ENCODE peak calls at places on chromosomes 4 and X, in six cellular contexts. One of them, this sample, is unnamed.

GRCh38 chr4:23060776-23061175 is 368.0 kb downstream of the GBA3 start:
- DNase-seq in body of pancreas: no peak
- DNase-seq in tibial artery: no peak
- DNase-seq in mucosa of descending colon: no peak
- DNase-seq in pancreas: no peak
- DNase-seq in upper lobe of left lung: no peak
- DNase-seq in this sample: no peak

GRCh38 chrX:153725039-153725831 is 579 bp downstream of the ABCD1 start:
- DNase-seq in body of pancreas: peak
- DNase-seq in tibial artery: no peak
- DNase-seq in mucosa of descending colon: peak
- DNase-seq in pancreas: peak
- DNase-seq in upper lobe of left lung: no peak
- DNase-seq in this sample: no peak

GRCh38 chr4:89136525-89136924 is 25.2 kb downstream of the TIGD2 start:
- DNase-seq in body of pancreas: no peak
- DNase-seq in tibial artery: no peak
- DNase-seq in mucosa of descending colon: no peak
- DNase-seq in pancreas: no peak
- DNase-seq in upper lobe of left lung: no peak
- DNase-seq in this sample: no peak

GRCh38 chrX:110346681-110347080 is 12.0 kb upstream of the RTL9 start:
- DNase-seq in body of pancreas: peak
- DNase-seq in tibial artery: no peak
- DNase-seq in mucosa of descending colon: no peak
- DNase-seq in pancreas: no peak
- DNase-seq in upper lobe of left lung: no peak
- DNase-seq in this sample: peak

GRCh38 chr4:60865238-60865637 is 334.9 kb upstream of the ADGRL3 start:
- DNase-seq in body of pancreas: no peak
- DNase-seq in tibial artery: no peak
- DNase-seq in mucosa of descending colon: no peak
- DNase-seq in pancreas: no peak
- DNase-seq in upper lobe of left lung: no peak
- DNase-seq in this sample: peak

GRCh38 chrX:75154871-75155270 is 1.2 kb downstream of the ABCB7 start:
- DNase-seq in body of pancreas: no peak
- DNase-seq in tibial artery: no peak
- DNase-seq in mucosa of descending colon: no peak
- DNase-seq in pancreas: no peak
- DNase-seq in upper lobe of left lung: no peak
- DNase-seq in this sample: no peak

GRCh38 chr4:155604718-155605601 is 61.7 kb upstream of the GUCY1A1 start:
- DNase-seq in body of pancreas: peak
- DNase-seq in tibial artery: no peak
- DNase-seq in mucosa of descending colon: no peak
- DNase-seq in pancreas: no peak
- DNase-seq in upper lobe of left lung: no peak
- DNase-seq in this sample: peak

GRCh38 chr4:56619816-56620215 is 61.3 kb downstream of the HOPX start:
- DNase-seq in body of pancreas: no peak
- DNase-seq in tibial artery: no peak
- DNase-seq in mucosa of descending colon: no peak
- DNase-seq in pancreas: no peak
- DNase-seq in upper lobe of left lung: no peak
- DNase-seq in this sample: no peak

GRCh38 chrX:137568741-137569469 is 3.0 kb downstream of the ZIC3 start:
- DNase-seq in body of pancreas: no peak
- DNase-seq in tibial artery: no peak
- DNase-seq in mucosa of descending colon: no peak
- DNase-seq in pancreas: no peak
- DNase-seq in upper lobe of left lung: no peak
- DNase-seq in this sample: no peak

GRCh38 chr4:189088783-189089182 is 851.9 kb upstream of the FRG1 start:
- DNase-seq in body of pancreas: no peak
- DNase-seq in tibial artery: no peak
- DNase-seq in mucosa of descending colon: no peak
- DNase-seq in pancreas: no peak
- DNase-seq in upper lobe of left lung: no peak
- DNase-seq in this sample: no peak

GRCh38 chr4:111268769-111269414 is 646.0 kb upstream of the PITX2 start:
- DNase-seq in body of pancreas: no peak
- DNase-seq in tibial artery: no peak
- DNase-seq in mucosa of descending colon: no peak
- DNase-seq in pancreas: no peak
- DNase-seq in upper lobe of left lung: no peak
- DNase-seq in this sample: peak

GRCh38 chr4:176498857-176499256 is 179.1 kb downstream of the SPCS3 start:
- DNase-seq in body of pancreas: no peak
- DNase-seq in tibial artery: no peak
- DNase-seq in mucosa of descending colon: no peak
- DNase-seq in pancreas: no peak
- DNase-seq in upper lobe of left lung: no peak
- DNase-seq in this sample: peak

GRCh38 chr4:2441393-2442174 is 22.8 kb downstream of the CFAP99 start:
- DNase-seq in body of pancreas: peak
- DNase-seq in tibial artery: no peak
- DNase-seq in mucosa of descending colon: peak
- DNase-seq in pancreas: peak
- DNase-seq in upper lobe of left lung: peak
- DNase-seq in this sample: peak

GRCh38 chrX:13473666-13474516 is 95.5 kb upstream of the EGFL6 start:
- DNase-seq in body of pancreas: no peak
- DNase-seq in tibial artery: no peak
- DNase-seq in mucosa of descending colon: no peak
- DNase-seq in pancreas: no peak
- DNase-seq in upper lobe of left lung: no peak
- DNase-seq in this sample: peak

GRCh38 chr4:14387647-14388046 is 614.6 kb upstream of the CPEB2 start:
- DNase-seq in body of pancreas: no peak
- DNase-seq in tibial artery: no peak
- DNase-seq in mucosa of descending colon: no peak
- DNase-seq in pancreas: no peak
- DNase-seq in upper lobe of left lung: no peak
- DNase-seq in this sample: no peak

GRCh38 chr4:185624248-185624568 is 88.9 kb upstream of the PDLIM3 start:
- DNase-seq in body of pancreas: no peak
- DNase-seq in tibial artery: no peak
- DNase-seq in mucosa of descending colon: no peak
- DNase-seq in pancreas: no peak
- DNase-seq in upper lobe of left lung: no peak
- DNase-seq in this sample: no peak

GRCh38 chrX:153767674-153768055 is 3.6 kb downstream of the PLXNB3 start:
- DNase-seq in body of pancreas: no peak
- DNase-seq in tibial artery: no peak
- DNase-seq in mucosa of descending colon: peak
- DNase-seq in pancreas: no peak
- DNase-seq in upper lobe of left lung: no peak
- DNase-seq in this sample: no peak

GRCh38 chrX:109040057-109040456 is 303.7 kb upstream of the IRS4 start:
- DNase-seq in body of pancreas: no peak
- DNase-seq in tibial artery: no peak
- DNase-seq in mucosa of descending colon: no peak
- DNase-seq in pancreas: no peak
- DNase-seq in upper lobe of left lung: no peak
- DNase-seq in this sample: no peak

DNA sequence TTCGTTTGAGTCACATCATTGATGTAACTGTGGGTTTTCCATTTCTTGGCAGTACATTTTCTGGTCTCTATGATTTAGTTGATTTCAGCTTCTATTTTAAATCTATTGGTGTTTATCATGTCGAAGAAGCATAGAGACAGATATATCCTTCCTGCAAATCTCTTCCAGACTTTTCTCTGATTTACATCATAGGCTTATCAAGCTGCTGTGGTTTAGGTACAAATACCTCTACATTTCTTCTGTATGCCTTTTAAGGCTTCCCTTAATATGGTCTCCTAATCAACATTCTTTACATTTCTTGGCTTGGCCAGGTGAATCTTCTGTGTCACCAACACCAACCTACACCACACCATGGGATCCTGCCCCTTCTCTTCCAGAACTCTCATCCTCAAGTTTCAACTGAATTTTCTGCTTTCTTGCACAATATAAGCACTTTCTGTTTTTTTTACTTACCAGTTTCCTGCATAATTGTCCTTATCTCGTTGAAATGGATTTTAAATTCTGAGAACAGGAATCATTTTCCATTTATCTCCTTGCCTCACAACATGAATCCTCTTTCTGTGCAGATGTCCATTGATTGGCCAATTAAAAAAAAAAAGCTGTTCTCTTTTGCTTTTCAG is 626.9 kb downstream of the ANKRD50 start:
- DNase-seq in body of pancreas: no peak
- DNase-seq in tibial artery: no peak
- DNase-seq in mucosa of descending colon: no peak
- DNase-seq in pancreas: no peak
- DNase-seq in upper lobe of left lung: no peak
- DNase-seq in this sample: peak
- TF ChIP-seq CTCF in body of pancreas: no peak
- TF ChIP-seq CTCF in tibial artery: no peak
- TF ChIP-seq CTCF in mucosa of descending colon: no peak
- TF ChIP-seq CTCF in pancreas: no peak
- TF ChIP-seq CTCF in upper lobe of left lung: no peak
- TF ChIP-seq CTCF in this sample: no peak

GRCh38 chrX:130082244-130083106 is 27.8 kb downstream of the ELF4 start:
- DNase-seq in body of pancreas: no peak
- DNase-seq in tibial artery: peak
- DNase-seq in mucosa of descending colon: peak
- DNase-seq in pancreas: no peak
- DNase-seq in upper lobe of left lung: peak
- DNase-seq in this sample: no peak
- H3K4me3 ChIP-seq in body of pancreas: no peak
- H3K4me3 ChIP-seq in tibial artery: no peak
- H3K4me3 ChIP-seq in mucosa of descending colon: no peak
- H3K4me3 ChIP-seq in pancreas: no peak
- H3K4me3 ChIP-seq in upper lobe of left lung: peak
- H3K4me3 ChIP-seq in this sample: no peak

GRCh38 chr4:181308476-181309170 is 934.6 kb upstream of the TENM3 start:
- DNase-seq in body of pancreas: no peak
- DNase-seq in tibial artery: no peak
- DNase-seq in mucosa of descending colon: no peak
- DNase-seq in pancreas: no peak
- DNase-seq in upper lobe of left lung: no peak
- DNase-seq in this sample: no peak
- TF ChIP-seq CTCF in body of pancreas: no peak
- TF ChIP-seq CTCF in tibial artery: no peak
- TF ChIP-seq CTCF in mucosa of descending colon: no peak
- TF ChIP-seq CTCF in pancreas: no peak
- TF ChIP-seq CTCF in upper lobe of left lung: no peak
- TF ChIP-seq CTCF in this sample: no peak

GRCh38 chrX:21741378-21741777 is 16.5 kb downstream of the SMPX start:
- DNase-seq in body of pancreas: no peak
- DNase-seq in tibial artery: no peak
- DNase-seq in mucosa of descending colon: no peak
- DNase-seq in pancreas: no peak
- DNase-seq in upper lobe of left lung: no peak
- DNase-seq in this sample: no peak

GRCh38 chrX:21740329-21741274 is 17.3 kb downstream of the SMPX start:
- DNase-seq in body of pancreas: peak
- DNase-seq in tibial artery: peak
- DNase-seq in mucosa of descending colon: peak
- DNase-seq in pancreas: peak
- DNase-seq in upper lobe of left lung: no peak
- DNase-seq in this sample: no peak

GRCh38 chrX:21735753-21736127 is 22.2 kb downstream of the SMPX start:
- DNase-seq in body of pancreas: no peak
- DNase-seq in tibial artery: no peak
- DNase-seq in mucosa of descending colon: no peak
- DNase-seq in pancreas: no peak
- DNase-seq in upper lobe of left lung: no peak
- DNase-seq in this sample: no peak

GRCh38 chrX:21738950-21739287 is 19.0 kb downstream of the SMPX start:
- DNase-seq in body of pancreas: no peak
- DNase-seq in tibial artery: no peak
- DNase-seq in mucosa of descending colon: no peak
- DNase-seq in pancreas: no peak
- DNase-seq in upper lobe of left lung: no peak
- DNase-seq in this sample: no peak

DNA sequence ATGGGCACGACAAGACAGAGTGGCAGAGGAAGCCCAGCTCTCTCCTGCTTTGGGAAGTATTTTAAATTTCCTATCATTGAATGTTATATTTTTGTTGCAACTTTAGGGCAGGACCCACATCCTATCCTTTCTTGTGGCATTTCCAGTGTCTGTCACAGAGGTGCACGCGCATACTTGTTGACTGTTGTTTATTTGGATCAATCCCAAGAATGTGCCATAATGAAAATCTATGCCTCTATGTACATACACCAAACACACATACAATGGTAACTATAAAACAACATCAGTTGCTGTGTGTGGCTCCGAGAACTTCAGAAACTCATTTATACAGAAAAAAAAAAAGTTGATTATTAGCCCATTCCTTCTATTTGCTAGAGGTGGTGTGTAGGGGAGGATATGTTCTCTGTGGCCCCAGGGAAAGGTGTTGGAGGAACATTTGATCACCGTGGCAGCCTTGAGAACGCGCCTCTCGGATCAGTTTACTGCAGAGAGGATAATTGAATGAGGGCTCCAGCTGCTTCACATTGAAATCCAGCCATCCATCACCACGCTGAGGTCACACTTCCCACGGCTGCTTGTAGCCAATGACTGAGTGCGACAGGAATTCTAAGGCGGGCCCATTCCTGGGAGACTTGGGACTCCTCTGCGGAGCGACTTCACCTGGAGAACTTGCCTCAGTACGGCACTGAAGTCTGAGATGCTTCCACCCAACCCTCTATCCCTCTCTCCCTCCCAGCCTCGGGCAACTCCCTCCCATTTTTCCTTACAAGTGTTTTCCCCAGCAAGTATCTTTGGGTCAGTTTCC is 19.6 kb downstream of the SMPX start:
- DNase-seq in body of pancreas: no peak
- DNase-seq in tibial artery: no peak
- DNase-seq in mucosa of descending colon: no peak
- DNase-seq in pancreas: no peak
- DNase-seq in upper lobe of left lung: no peak
- DNase-seq in this sample: no peak
- H3K4me3 ChIP-seq in body of pancreas: no peak
- H3K4me3 ChIP-seq in tibial artery: no peak
- H3K4me3 ChIP-seq in mucosa of descending colon: no peak
- H3K4me3 ChIP-seq in pancreas: no peak
- H3K4me3 ChIP-seq in upper lobe of left lung: no peak
- H3K4me3 ChIP-seq in this sample: no peak